ENCODE peak calls at places on chromosome 21, in eight cellular contexts. J is stomach, Z is HCT116, P is GM23338, G is transverse colon, R is Panc1, Q is GM12878, M is H1. T is an unnamed sample.

GRCh38 chr21:40465382-40465781 is 381.6 kb downstream of the DSCAM start:
- DNase-seq in P (no peak), J (no peak), M (no peak), Q (no peak), G (no peak), R (no peak), Z (no peak), T (no peak)

GRCh38 chr21:16594191-16594590 is 864.4 kb downstream of the USP25 start:
- DNase-seq in G (no peak), M (no peak), Q (no peak), Z (no peak), R (no peak), P (no peak), J (no peak), T (no peak)

GRCh38 chr21:41903559-41904351 is 24.6 kb upstream of the PRDM15 start:
- DNase-seq in J (no peak), Q (no peak), Z (no peak), P (no peak), M (no peak), R (no peak), G (no peak), T (no peak)

GRCh38 chr21:32524010-32524719 is 61.2 kb downstream of the TCP10L start:
- DNase-seq in R (no peak), J (no peak), G (no peak), Z (no peak), P (no peak), M (no peak), Q (no peak), T (no peak)

GRCh38 chr21:34035619-34036354 is 37.6 kb upstream of the MRPS6 start:
- DNase-seq in Z (no peak), G (no peak), R (no peak), J (no peak), P (no peak), Q (no peak), M (no peak), T (no peak)

GRCh38 chr21:27787046-27787445 is 820.2 kb upstream of the ADAMTS5 start:
- DNase-seq in M (no peak), J (no peak), G (no peak), Q (no peak), R (no peak), Z (no peak), P (no peak), T (no peak)

GRCh38 chr21:40054403-40054802 is 187.2 kb downstream of the PCP4 start:
- DNase-seq in G (peak; percentile 68), Q (no peak), M (no peak), Z (no peak), R (no peak), J (peak; percentile 87), P (no peak), T (no peak)

GRCh38 chr21:39314155-39315027 is 959 bp upstream of the BRWD1 start:
- DNase-seq in M (no peak), Z (no peak), R (no peak), G (peak; percentile 50), P (peak; percentile 75), J (peak; percentile 28), Q (no peak), T (no peak)

GRCh38 chr21:40272037-40272436 is 404.8 kb downstream of the PCP4 start:
- DNase-seq in Z (no peak), P (no peak), M (no peak), Q (no peak), G (no peak), R (no peak), J (no peak), T (no peak)

GRCh38 chr21:19256934-19257660 is 853.5 kb upstream of the TMPRSS15 start:
- DNase-seq in Q (no peak), P (peak; percentile 38), G (no peak), R (no peak), M (no peak), Z (no peak), J (no peak), T (no peak)

GRCh38 chr21:39637197-39637970 is 24.6 kb downstream of the B3GALT5 start:
- DNase-seq in Q (no peak), Z (no peak), G (peak; percentile 80), P (peak; percentile 67), J (no peak), M (no peak), R (no peak), T (no peak)

GRCh38 chr21:39888848-39889247 is 21.6 kb downstream of the PCP4 start:
- DNase-seq in J (no peak), Z (no peak), Q (no peak), P (no peak), R (no peak), M (no peak), G (no peak), T (no peak)

GRCh38 chr21:39597595-39598185 is 15.1 kb upstream of the B3GALT5 start:
- DNase-seq in Q (no peak), R (no peak), P (no peak), M (no peak), J (no peak), Z (no peak), G (no peak), T (no peak)

GRCh38 chr21:42146821-42147220 is 72.1 kb upstream of the ABCG1 start:
- DNase-seq in G (no peak), J (no peak), M (no peak), Q (no peak), P (no peak), R (no peak), Z (no peak), T (no peak)

GRCh38 chr21:26849428-26850115 is 4.4 kb upstream of the ADAMTS1 start:
- DNase-seq in Q (no peak), J (no peak), Z (peak; percentile 6), G (no peak), P (peak; percentile 81), R (no peak), M (no peak), T (no peak)

GRCh38 chr21:22573834-22574233 is 1575.6 kb downstream of the NCAM2 start:
- DNase-seq in R (no peak), Q (no peak), P (no peak), G (no peak), M (no peak), Z (no peak), J (no peak), T (no peak)
- H3K27ac ChIP-seq in R (no peak overlapping the region), Q (no peak overlapping the region), P (no peak overlapping the region), G (no peak overlapping the region), M (no peak overlapping the region), Z (no peak overlapping the region), J (no peak overlapping the region), T (no peak overlapping the region)

DNA sequence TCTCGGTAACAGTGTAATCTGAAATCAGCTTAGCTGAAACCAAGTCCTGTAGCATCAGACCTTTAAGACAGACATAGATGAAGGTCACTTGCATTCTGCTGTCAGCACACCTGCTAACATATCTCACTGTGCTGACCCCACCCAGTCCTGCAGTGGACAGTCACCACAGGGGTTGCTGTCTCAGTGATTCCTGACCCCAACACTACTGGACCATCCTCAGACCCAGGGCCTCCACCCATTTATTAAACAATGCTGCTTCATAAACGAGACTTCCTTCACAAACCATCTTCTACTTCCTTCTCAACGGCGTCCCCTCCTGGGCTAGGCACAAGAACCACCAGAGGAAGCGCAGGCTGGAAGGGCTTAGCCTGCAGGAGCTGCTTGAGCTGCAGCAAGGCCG is 17.8 kb upstream of the LSS start:
- DNase-seq in Q (no peak), J (no peak), M (no peak), R (no peak), Z (no peak), P (no peak), G (no peak), T (no peak)
- TF ChIP-seq POLR2AphosphoS5 in Q (no peak), J (no peak), M (no peak), R (no peak), Z (no peak), P (no peak), G (no peak), T (no peak)

GRCh38 chr21:29152936-29153335 is 22.5 kb downstream of the MAP3K7CL start:
- DNase-seq in P (no peak), Z (no peak), M (no peak), G (no peak), Q (no peak), R (no peak), J (no peak), T (no peak)

GRCh38 chr21:29155118-29155932 is 24.9 kb downstream of the MAP3K7CL start:
- DNase-seq in J (no peak), G (no peak), M (no peak), P (peak; percentile 39), Q (no peak), Z (no peak), R (no peak), T (no peak)

GRCh38 chr21:29154270-29154669 is 23.8 kb downstream of the MAP3K7CL start:
- DNase-seq in R (no peak), J (no peak), M (no peak), G (no peak), P (no peak), Q (no peak), Z (no peak), T (no peak)

GRCh38 chr21:29157084-29157483 is 26.6 kb downstream of the MAP3K7CL start:
- DNase-seq in Q (no peak), P (no peak), M (no peak), G (no peak), J (no peak), R (no peak), Z (no peak), T (no peak)

DNA sequence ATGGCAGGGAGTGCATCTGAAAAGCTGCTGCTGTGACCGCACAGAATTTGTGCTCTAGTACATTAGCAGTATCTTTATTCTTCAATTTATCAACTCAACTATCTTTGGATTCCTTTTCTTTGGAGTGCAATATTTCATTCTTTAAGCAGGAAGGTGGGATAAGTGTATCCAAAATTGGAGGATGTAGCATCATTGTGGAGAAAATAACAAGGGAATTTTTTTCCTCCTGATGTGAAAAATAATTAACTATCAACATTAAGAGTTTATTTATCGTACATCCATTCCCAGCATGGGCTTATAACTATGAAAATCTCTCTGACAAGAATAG is 25.5 kb downstream of the MAP3K7CL start:
- DNase-seq in P (no peak), J (no peak), R (no peak), M (no peak), G (no peak), Q (no peak), Z (no peak), T (no peak)
- H3K4me3 ChIP-seq in P (no peak overlapping the region), J (no peak overlapping the region), R (peak overlapping the region; percentile 51), M (no peak overlapping the region), G (no peak overlapping the region), Q (no peak overlapping the region), Z (no peak overlapping the region), T (peak overlapping the region; percentile 39)

GRCh38 chr21:25639167-25639921 is at the start of gene JAM2:
- DNase-seq in G (peak; percentile 33), R (no peak), J (no peak), P (peak; percentile 75), M (no peak), Z (no peak), Q (no peak), T (peak; percentile 89)

GRCh38 chr21:25640671-25641292 is 1.7 kb downstream of the JAM2 start:
- DNase-seq in P (no peak), Q (no peak), J (no peak), R (no peak), G (no peak), Z (no peak), M (no peak), T (no peak)

GRCh38 chr21:25637846-25638245 is 1.2 kb upstream of the JAM2 start:
- DNase-seq in G (no peak), P (no peak), Z (no peak), M (no peak), J (no peak), Q (no peak), R (no peak), T (no peak)

GRCh38 chr21:25638634-25639166 is 358 bp upstream of the JAM2 start:
- DNase-seq in P (no peak), J (no peak), R (no peak), Z (no peak), G (no peak), Q (peak; percentile 17), M (no peak), T (no peak)

GRCh38 chr21:25639922-25640670 is 1.0 kb downstream of the JAM2 start:
- DNase-seq in Q (no peak), P (peak; percentile 74), M (no peak), Z (no peak), G (no peak), R (no peak), J (no peak), T (no peak)
- H3K27ac ChIP-seq in Q (peak overlapping the region; percentile 46), P (no peak overlapping the region), M (no peak overlapping the region), Z (no peak overlapping the region), G (peak overlapping the region; percentile 62), R (no peak overlapping the region), J (peak overlapping the region; percentile 74), T (peak overlapping the region; percentile 91)

T was measured in vagina.